ENCODE peak calls at places on chromosome 15, in nine cellular contexts. One of them, this sample, is unnamed.

GRCh38 chr15:90221251-90221900 is 12.4 kb downstream of the CIB1 start:
- DNase-seq in fibroblast of pulmonary artery: peak; percentile 93
- DNase-seq in AG10803: peak; percentile 90
- DNase-seq in cardiac fibroblast: peak; percentile 96
- DNase-seq in epithelial cell of esophagus: peak; percentile 62
- DNase-seq in GM12878: no peak
- DNase-seq in AG04450: peak; percentile 53
- DNase-seq in fibroblast of lung: peak; percentile 77
- DNase-seq in bronchial epithelial cell: no peak
- DNase-seq in this sample: peak; percentile 71

GRCh38 chr15:52227456-52227855 is 36.3 kb upstream of the GNB5 start:
- DNase-seq in AG10803: peak; percentile 87
- DNase-seq in fibroblast of pulmonary artery: peak; percentile 91
- DNase-seq in bronchial epithelial cell: peak; percentile 84
- DNase-seq in cardiac fibroblast: peak; percentile 90
- DNase-seq in epithelial cell of esophagus: peak; percentile 89
- DNase-seq in GM12878: peak; percentile 66
- DNase-seq in fibroblast of lung: peak; percentile 76
- DNase-seq in AG04450: peak; percentile 75
- DNase-seq in this sample: peak; percentile 93

GRCh38 chr15:76756371-76756770 is 148.8 kb downstream of the SCAPER start:
- DNase-seq in AG10803: peak; percentile 32
- DNase-seq in fibroblast of pulmonary artery: peak; percentile 68
- DNase-seq in fibroblast of lung: peak; percentile 57
- DNase-seq in AG04450: no peak
- DNase-seq in epithelial cell of esophagus: no peak
- DNase-seq in bronchial epithelial cell: no peak
- DNase-seq in GM12878: no peak
- DNase-seq in cardiac fibroblast: peak; percentile 61
- DNase-seq in this sample: no peak

GRCh38 chr15:83209333-83209732 is 1.7 kb upstream of the HDGFL3 start:
- DNase-seq in epithelial cell of esophagus: no peak
- DNase-seq in GM12878: no peak
- DNase-seq in fibroblast of lung: no peak
- DNase-seq in AG04450: no peak
- DNase-seq in fibroblast of pulmonary artery: no peak
- DNase-seq in bronchial epithelial cell: no peak
- DNase-seq in cardiac fibroblast: no peak
- DNase-seq in AG10803: no peak
- DNase-seq in this sample: no peak

GRCh38 chr15:70493787-70494514 is 269.4 kb downstream of the UACA start:
- DNase-seq in bronchial epithelial cell: peak; percentile 40
- DNase-seq in epithelial cell of esophagus: peak; percentile 47
- DNase-seq in cardiac fibroblast: no peak
- DNase-seq in AG10803: no peak
- DNase-seq in GM12878: no peak
- DNase-seq in fibroblast of lung: peak; percentile 62
- DNase-seq in AG04450: no peak
- DNase-seq in fibroblast of pulmonary artery: no peak
- DNase-seq in this sample: no peak

GRCh38 chr15:27086146-27086545 is 115.2 kb downstream of the GABRG3 start:
- DNase-seq in cardiac fibroblast: no peak
- DNase-seq in AG10803: no peak
- DNase-seq in epithelial cell of esophagus: no peak
- DNase-seq in fibroblast of pulmonary artery: no peak
- DNase-seq in AG04450: no peak
- DNase-seq in fibroblast of lung: no peak
- DNase-seq in bronchial epithelial cell: no peak
- DNase-seq in GM12878: no peak
- DNase-seq in this sample: no peak

GRCh38 chr15:81311834-81312459 is 12.0 kb downstream of the STARD5 start:
- DNase-seq in fibroblast of pulmonary artery: no peak
- DNase-seq in fibroblast of lung: peak; percentile 66
- DNase-seq in AG04450: no peak
- DNase-seq in GM12878: no peak
- DNase-seq in epithelial cell of esophagus: no peak
- DNase-seq in AG10803: peak; percentile 69
- DNase-seq in cardiac fibroblast: no peak
- DNase-seq in bronchial epithelial cell: no peak
- DNase-seq in this sample: no peak

GRCh38 chr15:34855893-34856292 is 60.5 kb upstream of the ACTC1 start:
- DNase-seq in bronchial epithelial cell: peak; percentile 69
- DNase-seq in fibroblast of pulmonary artery: peak; percentile 12
- DNase-seq in fibroblast of lung: peak; percentile 54
- DNase-seq in AG04450: no peak
- DNase-seq in GM12878: no peak
- DNase-seq in epithelial cell of esophagus: peak; percentile 57
- DNase-seq in cardiac fibroblast: peak; percentile 23
- DNase-seq in AG10803: peak; percentile 53
- DNase-seq in this sample: no peak

GRCh38 chr15:49621327-49622210 is 721 bp downstream of the DTWD1 start:
- DNase-seq in fibroblast of pulmonary artery: peak; percentile 32
- DNase-seq in AG10803: peak; percentile 47
- DNase-seq in AG04450: no peak
- DNase-seq in cardiac fibroblast: peak; percentile 29
- DNase-seq in GM12878: no peak
- DNase-seq in epithelial cell of esophagus: peak; percentile 16
- DNase-seq in fibroblast of lung: peak; percentile 29
- DNase-seq in bronchial epithelial cell: no peak
- DNase-seq in this sample: peak; percentile 28

GRCh38 chr15:91261345-91261744 is 161.3 kb downstream of the SV2B start:
- DNase-seq in cardiac fibroblast: no peak
- DNase-seq in bronchial epithelial cell: no peak
- DNase-seq in fibroblast of lung: no peak
- DNase-seq in epithelial cell of esophagus: no peak
- DNase-seq in AG10803: no peak
- DNase-seq in AG04450: no peak
- DNase-seq in GM12878: no peak
- DNase-seq in fibroblast of pulmonary artery: no peak
- DNase-seq in this sample: no peak

DNA sequence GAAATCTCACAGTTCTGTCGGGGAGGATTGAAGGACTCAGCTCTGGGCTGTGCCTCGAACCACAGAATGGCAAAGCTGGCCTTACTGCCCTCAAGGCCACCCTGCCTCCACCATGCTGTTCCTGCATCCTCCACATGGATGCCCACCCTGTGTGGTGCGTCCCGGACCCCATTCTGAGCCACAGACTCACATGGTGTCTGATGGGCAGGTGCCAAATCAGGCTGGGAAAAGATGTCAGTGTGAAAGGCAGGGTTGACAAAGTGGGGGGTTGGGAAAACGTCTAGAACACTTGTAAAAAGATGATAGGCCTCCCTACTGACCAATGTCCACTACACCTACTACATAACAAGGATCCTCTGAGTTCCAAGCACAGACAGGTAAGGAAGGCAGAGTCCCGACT is 49.4 kb downstream of the TM2D3 start:
- DNase-seq in epithelial cell of esophagus: no peak
- DNase-seq in GM12878: no peak
- DNase-seq in bronchial epithelial cell: no peak
- DNase-seq in AG10803: no peak
- DNase-seq in cardiac fibroblast: no peak
- DNase-seq in AG04450: no peak
- DNase-seq in fibroblast of pulmonary artery: no peak
- DNase-seq in fibroblast of lung: no peak
- DNase-seq in this sample: no peak
- H3K4me3 ChIP-seq in epithelial cell of esophagus: no peak overlapping the region
- H3K4me3 ChIP-seq in GM12878: no peak overlapping the region
- H3K4me3 ChIP-seq in bronchial epithelial cell: no peak overlapping the region
- H3K4me3 ChIP-seq in AG10803: no peak overlapping the region
- H3K4me3 ChIP-seq in cardiac fibroblast: no peak overlapping the region
- H3K4me3 ChIP-seq in AG04450: no peak overlapping the region
- H3K4me3 ChIP-seq in fibroblast of pulmonary artery: no peak overlapping the region
- H3K4me3 ChIP-seq in fibroblast of lung: no peak overlapping the region
- H3K4me3 ChIP-seq in this sample: no peak overlapping the region

DNA sequence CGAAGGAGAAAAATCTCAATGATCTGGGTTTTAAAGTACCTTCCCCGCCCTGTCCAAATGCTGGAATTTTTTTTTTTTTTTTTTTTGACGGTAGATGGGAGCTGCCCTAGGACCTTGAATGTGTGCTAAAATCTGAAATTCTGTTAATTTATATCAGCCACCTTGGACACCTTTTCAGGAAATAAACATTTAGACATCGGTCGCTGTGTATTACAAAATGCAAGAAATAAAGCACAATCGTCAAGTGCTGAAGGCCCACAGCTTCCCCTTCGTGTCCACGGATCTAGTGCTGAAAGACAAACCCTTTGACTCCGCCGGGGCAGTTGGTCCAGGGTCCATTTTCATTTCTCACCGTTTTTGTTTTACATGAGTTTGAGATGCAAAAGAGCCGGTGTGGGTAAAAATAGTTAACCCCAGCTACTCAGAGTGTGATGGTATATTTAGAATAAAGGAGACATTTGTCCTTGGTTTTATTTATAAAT is 90.2 kb upstream of the CHD2 start:
- DNase-seq in fibroblast of lung: peak; percentile 67
- DNase-seq in GM12878: no peak
- DNase-seq in AG04450: no peak
- DNase-seq in AG10803: peak; percentile 42
- DNase-seq in epithelial cell of esophagus: peak; percentile 53
- DNase-seq in cardiac fibroblast: peak; percentile 60
- DNase-seq in bronchial epithelial cell: no peak
- DNase-seq in fibroblast of pulmonary artery: peak; percentile 58
- DNase-seq in this sample: peak; percentile 85
- H3K4me3 ChIP-seq in fibroblast of lung: peak overlapping the region; percentile 59
- H3K4me3 ChIP-seq in GM12878: peak overlapping the region; percentile 67
- H3K4me3 ChIP-seq in AG04450: peak overlapping the region; percentile 61
- H3K4me3 ChIP-seq in AG10803: peak overlapping the region; percentile 67
- H3K4me3 ChIP-seq in epithelial cell of esophagus: peak overlapping the region; percentile 61
- H3K4me3 ChIP-seq in cardiac fibroblast: peak overlapping the region; percentile 46
- H3K4me3 ChIP-seq in bronchial epithelial cell: peak overlapping the region; percentile 46
- H3K4me3 ChIP-seq in fibroblast of pulmonary artery: peak overlapping the region; percentile 48
- H3K4me3 ChIP-seq in this sample: peak overlapping the region; percentile 57

DNA sequence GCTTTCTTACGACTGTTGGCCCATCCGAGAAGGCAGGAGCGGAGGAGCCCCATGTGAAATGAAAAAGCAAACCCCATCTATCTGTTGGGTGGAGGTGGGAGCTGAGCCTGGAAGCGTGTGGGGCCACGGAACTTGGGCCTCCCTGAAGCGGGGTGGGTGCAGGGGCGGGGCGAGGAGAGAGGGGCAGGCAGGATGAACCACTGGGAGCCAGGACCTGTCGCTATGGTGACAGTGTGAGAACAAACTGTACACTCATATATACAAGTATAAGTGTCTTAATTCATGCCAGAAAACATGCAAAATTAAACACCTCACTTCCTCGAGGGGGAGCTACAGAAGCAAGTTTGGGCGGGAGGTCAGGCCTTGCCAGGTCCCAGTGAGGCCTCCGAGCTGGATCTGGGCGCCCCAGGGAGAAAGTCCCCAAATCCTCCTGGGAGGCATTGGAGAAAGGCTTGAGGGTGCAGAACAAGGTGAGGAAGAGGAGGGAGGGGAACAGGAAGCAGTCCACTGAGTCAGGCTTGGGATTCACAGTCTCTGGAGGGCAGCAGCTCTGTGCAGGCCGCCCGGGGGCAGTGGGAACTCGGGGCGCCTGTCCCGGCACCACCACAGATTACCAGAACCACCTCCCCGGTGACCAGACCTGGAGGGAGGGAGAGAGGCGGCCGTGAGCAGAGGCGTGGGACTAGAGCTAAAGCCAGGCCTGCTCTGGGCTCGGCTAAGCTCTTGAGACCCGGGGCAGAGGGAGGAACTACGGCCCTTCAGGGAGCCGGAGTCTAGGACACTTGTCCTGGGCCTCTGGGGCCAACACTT is 34.8 kb downstream of the RBPMS2 start:
- DNase-seq in cardiac fibroblast: peak; percentile 87
- DNase-seq in bronchial epithelial cell: peak; percentile 66
- DNase-seq in epithelial cell of esophagus: peak; percentile 55
- DNase-seq in AG04450: no peak
- DNase-seq in AG10803: peak; percentile 54
- DNase-seq in GM12878: no peak
- DNase-seq in fibroblast of pulmonary artery: peak; percentile 80
- DNase-seq in fibroblast of lung: peak; percentile 45
- DNase-seq in this sample: peak; percentile 55
- H3K4me3 ChIP-seq in cardiac fibroblast: no peak overlapping the region
- H3K4me3 ChIP-seq in bronchial epithelial cell: no peak overlapping the region
- H3K4me3 ChIP-seq in epithelial cell of esophagus: no peak overlapping the region
- H3K4me3 ChIP-seq in AG04450: no peak overlapping the region
- H3K4me3 ChIP-seq in AG10803: no peak overlapping the region
- H3K4me3 ChIP-seq in GM12878: no peak overlapping the region
- H3K4me3 ChIP-seq in fibroblast of pulmonary artery: no peak overlapping the region
- H3K4me3 ChIP-seq in fibroblast of lung: no peak overlapping the region
- H3K4me3 ChIP-seq in this sample: no peak overlapping the region

GRCh38 chr15:93987068-93987467 is 244.3 kb upstream of the MCTP2 start:
- DNase-seq in epithelial cell of esophagus: no peak
- DNase-seq in bronchial epithelial cell: no peak
- DNase-seq in fibroblast of pulmonary artery: no peak
- DNase-seq in fibroblast of lung: no peak
- DNase-seq in AG04450: no peak
- DNase-seq in cardiac fibroblast: no peak
- DNase-seq in GM12878: no peak
- DNase-seq in AG10803: no peak
- DNase-seq in this sample: peak; percentile 18
- H3K4me3 ChIP-seq in epithelial cell of esophagus: no peak overlapping the region
- H3K4me3 ChIP-seq in bronchial epithelial cell: no peak overlapping the region
- H3K4me3 ChIP-seq in fibroblast of pulmonary artery: no peak overlapping the region
- H3K4me3 ChIP-seq in fibroblast of lung: no peak overlapping the region
- H3K4me3 ChIP-seq in AG04450: no peak overlapping the region
- H3K4me3 ChIP-seq in cardiac fibroblast: no peak overlapping the region
- H3K4me3 ChIP-seq in GM12878: no peak overlapping the region
- H3K4me3 ChIP-seq in AG10803: no peak overlapping the region
- H3K4me3 ChIP-seq in this sample: no peak overlapping the region

DNA sequence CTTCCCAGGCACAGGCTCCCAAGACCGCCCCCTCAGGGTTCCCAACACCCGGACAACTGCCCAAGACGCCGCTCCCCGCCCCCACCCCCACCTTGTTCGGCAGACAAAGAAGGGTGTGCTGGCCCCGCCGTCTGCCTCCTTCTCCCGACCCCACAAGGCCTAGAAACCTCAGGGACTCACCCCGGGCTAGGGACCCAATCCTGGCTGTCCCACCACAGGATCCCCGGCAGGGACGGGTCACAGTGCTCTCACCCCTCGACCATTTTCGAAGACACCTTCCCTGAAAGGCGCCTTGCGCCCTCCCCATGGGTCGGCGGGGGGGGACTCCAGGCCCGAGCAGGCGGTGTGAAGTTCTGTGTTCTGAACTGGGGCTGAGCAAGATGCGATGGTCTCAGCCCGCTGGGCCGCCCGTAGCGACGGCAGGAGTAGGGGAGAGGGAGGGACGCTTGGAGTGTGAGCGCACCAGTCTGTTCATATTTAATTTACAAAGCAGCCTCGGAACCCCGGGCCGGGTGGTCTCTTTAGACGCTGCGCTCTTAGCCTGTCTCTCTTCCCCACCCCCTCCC is 1.5 kb upstream of the ISLR2 start:
- DNase-seq in fibroblast of pulmonary artery: no peak
- DNase-seq in epithelial cell of esophagus: no peak
- DNase-seq in fibroblast of lung: peak; percentile 4
- DNase-seq in cardiac fibroblast: no peak
- DNase-seq in AG10803: no peak
- DNase-seq in bronchial epithelial cell: no peak
- DNase-seq in AG04450: no peak
- DNase-seq in GM12878: no peak
- DNase-seq in this sample: no peak
- H3K4me3 ChIP-seq in fibroblast of pulmonary artery: no peak overlapping the region
- H3K4me3 ChIP-seq in epithelial cell of esophagus: no peak overlapping the region
- H3K4me3 ChIP-seq in fibroblast of lung: no peak overlapping the region
- H3K4me3 ChIP-seq in cardiac fibroblast: no peak overlapping the region
- H3K4me3 ChIP-seq in AG10803: no peak overlapping the region
- H3K4me3 ChIP-seq in bronchial epithelial cell: no peak overlapping the region
- H3K4me3 ChIP-seq in AG04450: no peak overlapping the region
- H3K4me3 ChIP-seq in GM12878: no peak overlapping the region
- H3K4me3 ChIP-seq in this sample: no peak overlapping the region